ENCODE peak calls at places on chromosomes 4 and X, in ten cellular contexts. S is psoas muscle; N is astrocyte; K is neuronal stem cell; H is IMR-90; V is ascending aorta; F is aorta; W is CD8-positive, alpha-beta T cell; B is right cardiac atrium; R is colonic mucosa. L is an unnamed sample.

GRCh38 chr4:145842224-145842887 is 96.3 kb downstream of the ZNF827 start:
- DNase-seq in B (no peak), F (no peak), N (peak; percentile 29), K (no peak), H (no peak), V (no peak), S (no peak), R (no peak), W (no peak), L (no peak)

GRCh38 chrX:68726366-68726765 is 78.9 kb downstream of the STARD8 start:
- DNase-seq in K (no peak), F (no peak), H (no peak), W (no peak), N (no peak), B (no peak), S (no peak), V (no peak), R (no peak), L (no peak)

GRCh38 chr4:94590493-94590892 is 138.8 kb downstream of the PDLIM5 start:
- DNase-seq in K (no peak), F (no peak), N (no peak), W (no peak), B (no peak), H (no peak), S (no peak), V (no peak), R (no peak), L (no peak)

GRCh38 chr4:168562021-168562691 is 65.3 kb downstream of the PALLD start:
- DNase-seq in H (peak; percentile 64), N (peak; percentile 73), S (no peak), K (no peak), V (no peak), W (no peak), R (no peak), F (no peak), B (no peak), L (no peak)

GRCh38 chr4:110854021-110854678 is 231.3 kb upstream of the PITX2 start:
- DNase-seq in S (no peak), V (no peak), H (peak; percentile 84), F (no peak), N (peak; percentile 91), R (peak; percentile 71), W (no peak), B (no peak), K (no peak), L (no peak)

GRCh38 chrX:66074920-66075879 is 35.3 kb upstream of the VSIG4 start:
- DNase-seq in W (peak; percentile 20), R (peak; percentile 23), F (peak; percentile 81), S (peak; percentile 46), N (no peak), H (no peak), K (no peak), V (peak; percentile 76), B (peak; percentile 39), L (no peak)

GRCh38 chr4:3368334-3368733 is 73.4 kb upstream of the HGFAC start:
- DNase-seq in V (no peak), H (no peak), B (no peak), R (no peak), S (no peak), W (no peak), N (no peak), K (no peak), F (no peak), L (no peak)

GRCh38 chrX:1465261-1466231 is 12.8 kb upstream of the ASMTL start:
- DNase-seq in R (peak; percentile 14), V (peak; percentile 58), N (no peak), F (no peak), S (no peak), K (no peak), W (peak; percentile 4), B (no peak), H (no peak), L (peak; percentile 3)

GRCh38 chr4:100414016-100414790 is 103.6 kb downstream of the EMCN start:
- DNase-seq in V (no peak), S (peak; percentile 14), H (peak; percentile 2), B (no peak), F (no peak), K (no peak), W (no peak), N (peak; percentile 24), R (no peak), L (no peak)

GRCh38 chr4:26753642-26754041 is 107.0 kb upstream of the STIM2 start:
- DNase-seq in F (peak; percentile 70), K (no peak), R (no peak), H (peak; percentile 68), S (peak; percentile 54), N (peak; percentile 84), W (no peak), V (no peak), B (peak; percentile 52), L (peak; percentile 34)

GRCh38 chr4:86132459-86132858 is 227.4 kb downstream of the MAPK10 start:
- DNase-seq in N (no peak), F (no peak), W (no peak), H (no peak), B (no peak), V (no peak), S (no peak), K (no peak), R (no peak), L (no peak)

GRCh38 chr4:83251074-83251835 is 33.3 kb downstream of the COQ2 start:
- DNase-seq in W (no peak), V (no peak), K (no peak), H (no peak), R (no peak), S (no peak), B (no peak), N (no peak), F (no peak), L (no peak)

GRCh38 chr4:74578329-74578728 is 133.4 kb downstream of the AREG start:
- DNase-seq in W (no peak), V (no peak), K (no peak), N (no peak), H (no peak), F (no peak), S (no peak), R (no peak), B (no peak), L (no peak)

GRCh38 chr4:2296621-2297601 is 35.0 kb upstream of the MXD4 start:
- DNase-seq in B (no peak), S (no peak), F (no peak), R (no peak), W (peak; percentile 33), V (peak; percentile 58), K (no peak), N (no peak), H (no peak), L (no peak)

GRCh38 chr4:152117501-152117900 is 356.7 kb upstream of the GATB start:
- DNase-seq in H (no peak), F (no peak), S (no peak), B (no peak), K (no peak), R (no peak), W (no peak), N (no peak), V (no peak), L (no peak)
- H3K4me3 ChIP-seq in H (no peak overlapping the region), F (no peak overlapping the region), S (no peak overlapping the region), B (no peak overlapping the region), K (no peak overlapping the region), R (no peak overlapping the region), W (no peak overlapping the region), N (no peak overlapping the region), V (no peak overlapping the region), L (no peak overlapping the region)

DNA sequence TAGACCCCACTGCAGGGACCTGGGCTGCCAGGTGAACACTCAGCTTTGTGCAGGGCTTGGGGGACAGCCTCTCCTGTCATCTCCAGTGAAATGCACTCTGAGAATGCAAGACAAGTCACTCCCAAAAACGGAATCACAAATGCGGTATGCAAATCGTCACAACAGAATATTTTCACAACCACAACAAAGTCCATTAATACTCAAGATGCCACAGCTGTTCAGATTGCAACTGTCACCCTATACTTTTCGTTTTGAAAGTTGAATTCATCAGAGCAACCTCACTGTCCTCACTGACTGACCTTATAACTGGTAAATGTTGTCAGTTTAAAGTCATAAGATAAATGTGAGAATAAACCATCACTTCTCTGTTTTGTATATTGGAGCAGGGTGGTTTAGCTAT is 16.6 kb downstream of the JAKMIP1 start:
- DNase-seq in H (no peak), W (no peak), F (no peak), N (no peak), R (no peak), K (no peak), S (no peak), V (no peak), B (no peak), L (no peak)
- H3K9me3 ChIP-seq in H (no peaks in the 10 kb centered on the region), W (no peaks in the 10 kb centered on the region), F (peaks cover 4% of the 10 kb centered on the region), N (no peaks in the 10 kb centered on the region), R (no peaks in the 10 kb centered on the region), K (peaks cover 3% of the 10 kb centered on the region), S (peaks cover 23% of the 10 kb centered on the region), V (peaks cover 3% of the 10 kb centered on the region), B (peaks cover 5% of the 10 kb centered on the region), L (peaks cover 24% of the 10 kb centered on the region)

GRCh38 chrX:112672788-112673560 is 6.8 kb downstream of the LHFPL1 start:
- DNase-seq in F (no peak), B (no peak), V (no peak), N (no peak), K (no peak), S (no peak), H (no peak), W (no peak), R (no peak), L (no peak)

GRCh38 chrX:112669834-112670233 is 9.9 kb downstream of the LHFPL1 start:
- DNase-seq in H (no peak), S (no peak), F (no peak), B (no peak), V (no peak), K (no peak), R (no peak), W (no peak), N (no peak), L (no peak)

GRCh38 chrX:112670290-112670689 is 9.4 kb downstream of the LHFPL1 start:
- DNase-seq in N (no peak), W (no peak), V (no peak), H (no peak), F (no peak), K (no peak), R (no peak), B (no peak), S (no peak), L (no peak)

GRCh38 chrX:112668476-112669404 is 11.0 kb downstream of the LHFPL1 start:
- DNase-seq in H (no peak), R (no peak), K (no peak), W (no peak), N (no peak), B (no peak), V (no peak), F (no peak), S (no peak), L (no peak)

GRCh38 chrX:112670964-112671363 is 8.8 kb downstream of the LHFPL1 start:
- DNase-seq in R (no peak), B (no peak), S (peak; percentile 45), N (no peak), K (no peak), W (no peak), F (no peak), V (no peak), H (no peak), L (no peak)
- H3K4me3 ChIP-seq in R (no peak overlapping the region), B (no peak overlapping the region), S (no peak overlapping the region), N (no peak overlapping the region), K (no peak overlapping the region), W (no peak overlapping the region), F (no peak overlapping the region), V (no peak overlapping the region), H (no peak overlapping the region), L (no peak overlapping the region)

DNA sequence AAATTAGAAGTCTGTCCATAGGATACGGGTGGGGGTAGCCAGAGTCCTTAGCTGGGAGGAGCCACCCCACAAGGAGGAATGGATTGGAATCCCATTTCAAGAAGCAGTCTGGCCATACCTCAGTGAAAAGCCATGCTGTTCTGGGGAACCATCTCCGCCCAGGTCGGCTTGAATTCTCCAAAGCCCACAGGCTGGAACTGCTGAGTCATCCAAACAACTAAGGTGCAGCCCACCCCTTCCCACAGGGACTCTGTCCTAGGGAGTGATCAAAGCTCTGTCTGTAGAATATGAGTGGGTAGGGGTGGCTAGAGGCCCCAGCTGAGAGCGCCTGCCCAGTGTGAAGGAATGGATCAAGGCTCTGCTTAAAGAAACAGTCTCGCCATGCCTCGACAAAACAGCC is 38.8 kb downstream of the ZXDA start:
- DNase-seq in K (no peak), H (no peak), R (no peak), W (no peak), S (no peak), B (no peak), V (no peak), N (no peak), F (no peak), L (no peak)
- H3K9me3 ChIP-seq in K (peaks cover 7% of the 10 kb centered on the region), H (peaks cover 3% of the 10 kb centered on the region), R (no peaks in the 10 kb centered on the region), W (no peaks in the 10 kb centered on the region), S (peaks cover 15% of the 10 kb centered on the region), B (no peaks in the 10 kb centered on the region), V (peaks cover 15% of the 10 kb centered on the region), N (no peaks in the 10 kb centered on the region), F (no peaks in the 10 kb centered on the region), L (peaks cover 13% of the 10 kb centered on the region)